ENCODE peak calls at places on chromosomes 12 and 14, in eight cellular contexts. N, G, A, I, F, U, Z and L are unnamed samples.
A peak's percentile ranks its signal among the peaks of the same experiment; 100 is the strongest.

GRCh38 chr14:102105369-102105768 is 18.5 kb upstream of the HSP90AA1 start:
- DNase-seq in A (no peak), G (no peak), F (no peak), U (no peak), I (no peak), Z (no peak), N (no peak), L (no peak)

GRCh38 chr12:26564391-26564790 is 268.6 kb downstream of the ITPR2 start:
- DNase-seq in F (no peak), I (no peak), G (no peak), A (no peak), N (no peak), U (no peak), Z (no peak), L (no peak)

GRCh38 chr14:40417777-40418401 is 985.7 kb upstream of the FBXO33 start:
- DNase-seq in N (no peak), Z (no peak), A (no peak), I (no peak), U (no peak), G (no peak), F (no peak), L (peak; percentile 39)

GRCh38 chr12:53219116-53219955 is 12.3 kb upstream of the ITGB7 start:
- DNase-seq in N (no peak), F (no peak), G (peak; percentile 60), Z (peak; percentile 51), U (no peak), I (peak; percentile 77), A (peak; percentile 64), L (no peak)

GRCh38 chr14:61296707-61297502 is 15.8 kb upstream of the TMEM30B start:
- DNase-seq in I (no peak), Z (no peak), U (no peak), A (no peak), G (no peak), N (no peak), F (no peak), L (peak; percentile 51)

GRCh38 chr12:105025890-105026289 is 39.8 kb downstream of the NOPCHAP1 start:
- DNase-seq in Z (no peak), G (no peak), A (no peak), N (no peak), F (peak; percentile 61), U (peak; percentile 20), I (peak; percentile 88), L (no peak)

GRCh38 chr14:103361868-103362267 is 23.3 kb upstream of the MARK3 start:
- DNase-seq in A (no peak), I (no peak), Z (no peak), F (no peak), G (no peak), U (no peak), N (no peak), L (no peak)

GRCh38 chr12:56350662-56351061 is 9.2 kb downstream of the STAT2 start:
- DNase-seq in F (no peak), Z (no peak), A (no peak), G (no peak), I (no peak), N (no peak), U (no peak), L (no peak)

GRCh38 chr12:54020587-54020969 is 7.7 kb upstream of the HOXC6 start:
- DNase-seq in A (no peak), I (no peak), F (no peak), Z (no peak), U (no peak), G (no peak), N (no peak), L (no peak)

GRCh38 chr14:52413729-52414453 is 99.8 kb downstream of the PTGER2 start:
- DNase-seq in U (no peak), F (no peak), Z (no peak), A (no peak), N (no peak), I (no peak), G (no peak), L (no peak)

GRCh38 chr12:18966927-18967326 is 162.6 kb upstream of the PLEKHA5 start:
- DNase-seq in I (no peak), F (no peak), Z (no peak), G (no peak), U (no peak), N (no peak), A (no peak), L (no peak)

GRCh38 chr12:47033081-47033480 is 46.3 kb upstream of the PCED1B start:
- DNase-seq in A (no peak), U (peak; percentile 48), I (peak; percentile 83), F (peak; percentile 52), Z (peak; percentile 26), N (no peak), G (peak; percentile 61), L (no peak)

GRCh38 chr12:9066183-9066623 is 49.5 kb downstream of the A2M start:
- DNase-seq in F (no peak), I (no peak), G (no peak), U (no peak), N (no peak), A (no peak), Z (no peak), L (no peak)

GRCh38 chr12:6276936-6277615 is 33.4 kb upstream of the PLEKHG6 start:
- DNase-seq in A (no peak), Z (no peak), I (peak; percentile 50), N (no peak), G (peak; percentile 43), U (no peak), F (no peak), L (no peak)

GRCh38 chr12:116609236-116609635 is 50.1 kb downstream of the MAP1LC3B2 start:
- DNase-seq in G (no peak), I (no peak), N (no peak), U (no peak), Z (no peak), A (no peak), F (no peak), L (no peak)

GRCh38 chr12:70367268-70368141 is 1.4 kb downstream of the KCNMB4 start:
- DNase-seq in G (no peak), Z (no peak), N (no peak), U (no peak), A (no peak), F (no peak), I (no peak), L (no peak)

GRCh38 chr12:33586576-33586975 is 147.0 kb upstream of the SYT10 start:
- DNase-seq in I (no peak), Z (no peak), N (no peak), A (no peak), U (no peak), F (no peak), G (no peak), L (no peak)

GRCh38 chr14:92981726-92982125 is 58.8 kb downstream of the CHGA start:
- DNase-seq in A (no peak), F (no peak), Z (no peak), U (no peak), G (no peak), N (no peak), I (no peak), L (no peak)

DNA sequence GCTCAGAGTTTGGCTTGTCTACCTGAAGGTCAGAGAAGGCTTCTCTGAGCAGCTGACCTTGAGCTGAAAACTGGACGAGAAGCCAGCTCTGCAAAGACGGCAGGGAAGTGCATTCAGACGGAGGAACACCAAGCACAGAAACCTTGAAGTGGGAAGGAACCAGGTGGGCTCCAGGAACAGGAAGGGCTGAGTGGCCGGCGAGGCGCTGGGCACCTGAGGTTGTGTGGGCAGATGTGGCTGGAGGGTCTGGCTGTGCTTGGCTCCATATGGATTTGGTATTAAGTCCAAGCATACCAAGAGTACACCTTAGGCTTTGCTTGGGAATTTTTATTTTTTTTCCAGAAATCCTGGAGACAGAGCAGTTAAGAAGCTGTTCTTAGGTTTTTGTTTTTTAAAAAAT is 130.6 kb downstream of the SCARB1 start:
- DNase-seq in U (no peak), N (no peak), F (no peak), Z (no peak), G (no peak), I (no peak), A (no peak), L (no peak)
- H3K27ac ChIP-seq in U (no peak overlapping the region), N (no peak overlapping the region), F (no peak overlapping the region), Z (peak overlapping the region; percentile 70), G (peak overlapping the region; percentile 68), I (peak overlapping the region; percentile 75), A (no peak overlapping the region), L (no peak overlapping the region)

GRCh38 chr12:119676022-119676421 is 8.1 kb downstream of the PRKAB1 start:
- DNase-seq in A (no peak), G (no peak), I (no peak), U (no peak), Z (no peak), F (no peak), N (no peak), L (no peak)
- H3K36me3 ChIP-seq in A (peaks cover 7% of the 10 kb centered on the region), G (peaks cover 100% of the 10 kb centered on the region), I (peaks cover 98% of the 10 kb centered on the region), U (peaks cover 28% of the 10 kb centered on the region), Z (peaks cover 97% of the 10 kb centered on the region), F (no peaks in the 10 kb centered on the region), N (peaks cover 76% of the 10 kb centered on the region), L (peaks cover 69% of the 10 kb centered on the region)

GRCh38 chr14:45089813-45090212 is 5.9 kb downstream of the PRPF39 start:
- DNase-seq in F (no peak), N (no peak), I (no peak), Z (no peak), U (no peak), G (no peak), A (no peak), L (no peak)
- H3K4me1 ChIP-seq in F (no peaks in the 10 kb centered on the region), N (peaks cover 40% of the 10 kb centered on the region), I (peaks cover 15% of the 10 kb centered on the region), Z (peaks cover 64% of the 10 kb centered on the region), U (peaks cover 14% of the 10 kb centered on the region), G (peaks cover 38% of the 10 kb centered on the region), A (peaks cover 7% of the 10 kb centered on the region), L (peaks cover 4% of the 10 kb centered on the region)

GRCh38 chr14:74611672-74612345 is at the start of gene LTBP2:
- DNase-seq in I (peak; percentile 72), G (no peak), N (no peak), A (no peak), U (no peak), Z (no peak), F (no peak), L (no peak)

GRCh38 chr14:74613211-74613914 is 1.3 kb upstream of the LTBP2 start:
- DNase-seq in A (no peak), I (peak; percentile 59), F (no peak), G (no peak), Z (no peak), N (no peak), U (no peak), L (no peak)

GRCh38 chr14:74610199-74610865 is 1.7 kb downstream of the LTBP2 start:
- DNase-seq in I (peak; percentile 65), U (no peak), Z (no peak), G (no peak), A (no peak), N (no peak), F (no peak), L (no peak)

GRCh38 chr14:74610866-74611671 is 968 bp downstream of the LTBP2 start:
- DNase-seq in U (no peak), A (no peak), I (peak; percentile 71), G (no peak), Z (no peak), F (no peak), N (no peak), L (no peak)

GRCh38 chr14:74612346-74613021 is 447 bp upstream of the LTBP2 start:
- DNase-seq in N (peak; percentile 70), G (peak; percentile 87), F (peak; percentile 83), Z (peak; percentile 85), I (peak; percentile 89), U (peak; percentile 74), A (peak; percentile 74), L (peak; percentile 36)
- H3K27ac ChIP-seq in N (no peak overlapping the region), G (peak overlapping the region; percentile 53), F (peak overlapping the region; percentile 83), Z (peak overlapping the region; percentile 75), I (peak overlapping the region; percentile 67), U (peak overlapping the region; percentile 54), A (peak overlapping the region; percentile 3), L (no peak overlapping the region)

GRCh38 chr12:122021193-122021821 is 377 bp upstream of the BCL7A start:
- DNase-seq in G (no peak), U (no peak), N (no peak), F (peak; percentile 37), Z (peak; percentile 32), I (peak; percentile 74), A (no peak), L (peak; percentile 36)
- H3K36me3 ChIP-seq in G (no peaks in the 10 kb centered on the region), U (no peaks in the 10 kb centered on the region), N (no peaks in the 10 kb centered on the region), F (no peaks in the 10 kb centered on the region), Z (no peaks in the 10 kb centered on the region), I (no peaks in the 10 kb centered on the region), A (no peaks in the 10 kb centered on the region), L (no peaks in the 10 kb centered on the region)